ENCODE peak calls at places on chromosomes 5 and 9, in five cellular contexts. W is foreskin keratinocyte, Y is AG10803, R is activated B cell treated with CpG ODN at 0.5 μM for 24 hours, J is mammary epithelial cell. A is an unnamed sample.

GRCh38 chr9:76255781-76256455 is 138.3 kb downstream of the RFK start:
- DNase-seq in W (peak), J (peak), Y (peak), R (no peak), A (no peak)

GRCh38 chr5:157540707-157541451 is 34.7 kb downstream of the ADAM19 start:
- DNase-seq in R (peak), W (no peak), Y (peak), J (peak), A (no peak)

GRCh38 chr9:32928145-32928763 is 73.2 kb downstream of the APTX start:
- DNase-seq in W (peak), Y (peak), R (no peak), J (peak), A (no peak)

GRCh38 chr5:58322453-58322852 is 137.4 kb downstream of the PLK2 start:
- DNase-seq in R (no peak), Y (peak), J (no peak), W (no peak), A (no peak)

GRCh38 chr9:70061776-70062175 is 18.1 kb downstream of the MAMDC2 start:
- DNase-seq in J (no peak), Y (no peak), W (no peak), R (no peak), A (no peak)

GRCh38 chr5:42974546-42974945 is 65.6 kb downstream of the ANXA2R start:
- DNase-seq in J (peak), W (peak), Y (peak), R (no peak), A (no peak)

GRCh38 chr5:645421-645820 is 33.3 kb downstream of the CEP72 start:
- DNase-seq in R (no peak), W (no peak), J (no peak), Y (no peak), A (no peak)

GRCh38 chr9:93234600-93234999 is 50.7 kb downstream of the WNK2 start:
- DNase-seq in Y (no peak), R (no peak), J (no peak), W (no peak), A (no peak)

GRCh38 chr9:83132768-83133167 is 69.8 kb upstream of the RASEF start:
- DNase-seq in W (no peak), R (no peak), J (no peak), Y (no peak), A (no peak)

GRCh38 chr5:69083412-69083811 is 10.4 kb upstream of the SLC30A5 start:
- DNase-seq in J (peak), R (no peak), Y (no peak), W (no peak), A (no peak)

GRCh38 chr5:121182788-121183490 is 668.7 kb upstream of the FTMT start:
- DNase-seq in R (no peak), W (peak), Y (no peak), J (peak), A (no peak)

GRCh38 chr5:17105744-17106450 is 111.5 kb upstream of the BASP1 start:
- DNase-seq in Y (peak), J (peak), W (peak), R (no peak), A (no peak)

GRCh38 chr5:169886033-169886432 is 94.3 kb downstream of the INSYN2B start:
- DNase-seq in J (no peak), Y (no peak), W (no peak), R (no peak), A (no peak)

GRCh38 chr5:9173281-9174048 is 372.4 kb downstream of the SEMA5A start:
- DNase-seq in R (no peak), W (peak), Y (peak), J (peak), A (no peak)

GRCh38 chr9:96604005-96604320 is 15.7 kb downstream of the CDC14B start:
- DNase-seq in W (no peak), R (no peak), Y (peak), J (no peak), A (no peak)

GRCh38 chr5:108548684-108549596 is 167.0 kb upstream of the FBXL17 start:
- DNase-seq in J (no peak), W (no peak), Y (no peak), R (no peak), A (no peak)

GRCh38 chr5:171162602-171163001 is 146.4 kb upstream of the TLX3 start:
- DNase-seq in W (no peak), J (no peak), Y (no peak), R (no peak), A (no peak)

GRCh38 chr9:136255166-136255538 is 9.5 kb upstream of the QSOX2 start:
- DNase-seq in W (no peak), J (peak), R (no peak), Y (no peak), A (no peak)

GRCh38 chr9:17635115-17635890 is 56.4 kb downstream of the SH3GL2 start:
- DNase-seq in J (no peak), Y (no peak), W (no peak), R (no peak), A (no peak)

GRCh38 chr9:129483467-129484324 is 137.2 kb downstream of the C9orf50 start:
- DNase-seq in R (no peak), Y (peak), W (peak), J (peak), A (no peak)

GRCh38 chr9:93305497-93306020 is 121.6 kb downstream of the WNK2 start:
- DNase-seq in R (no peak), J (no peak), Y (no peak), W (no peak), A (no peak)

GRCh38 chr9:899440-900184 is 58.1 kb downstream of the DMRT1 start:
- DNase-seq in Y (no peak), W (no peak), R (no peak), J (no peak), A (no peak)

GRCh38 chr5:135724475-135725065 is 109.9 kb upstream of the SLC25A48 start:
- DNase-seq in R (no peak), W (no peak), J (no peak), Y (no peak), A (no peak)

GRCh38 chr5:135729582-135729879 is 104.9 kb upstream of the SLC25A48 start:
- DNase-seq in J (no peak), W (no peak), R (no peak), Y (no peak), A (no peak)
- TF ChIP-seq CTCF in J (peak), W (peak), R (no peak), Y (peak), A (peak)

DNA sequence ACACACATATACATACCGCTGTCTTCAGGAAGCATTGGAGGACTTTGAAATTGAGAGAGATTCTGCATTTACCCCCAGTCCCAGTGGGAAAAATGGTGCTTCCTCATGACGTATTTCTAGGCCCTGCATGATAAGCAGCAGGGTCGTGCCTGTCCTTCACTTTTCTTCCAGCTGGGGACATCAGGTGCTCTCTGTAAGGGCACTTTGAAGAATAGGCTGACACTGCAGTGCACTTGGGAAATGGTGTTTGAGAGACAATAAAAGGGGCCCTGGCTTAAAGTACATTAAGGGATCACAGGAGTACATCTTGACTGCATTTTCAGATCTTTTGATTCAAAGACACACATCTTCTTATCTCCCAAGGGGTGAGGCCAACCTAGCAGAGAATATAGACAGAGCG is 437.8 kb downstream of the CSNK1G3 start:
- DNase-seq in W (no peak), Y (no peak), R (no peak), J (no peak), A (no peak)
- TF ChIP-seq CTCF in W (no peak), Y (no peak), R (no peak), J (no peak), A (no peak)

GRCh38 chr5:91311697-91312501 is 71.2 kb downstream of the ARRDC3 start:
- DNase-seq in J (peak), W (peak), Y (peak), R (no peak), A (no peak)
- TF ChIP-seq CTCF in J (no peak), W (peak), Y (no peak), R (no peak), A (no peak)

GRCh38 chr5:23027830-23028229 is 174.7 kb upstream of the CDH12 start:
- DNase-seq in R (no peak), W (no peak), J (no peak), Y (no peak), A (no peak)

GRCh38 chr5:23025604-23026003 is 172.5 kb upstream of the CDH12 start:
- DNase-seq in W (no peak), Y (no peak), J (no peak), R (no peak), A (no peak)

GRCh38 chr5:23027341-23027740 is 174.2 kb upstream of the CDH12 start:
- DNase-seq in J (no peak), R (no peak), Y (no peak), W (no peak), A (no peak)

GRCh38 chr5:23026252-23027170 is 173.4 kb upstream of the CDH12 start:
- DNase-seq in R (no peak), W (no peak), J (no peak), Y (no peak), A (no peak)

GRCh38 chr5:23024470-23024869 is 171.3 kb upstream of the CDH12 start:
- DNase-seq in Y (no peak), W (no peak), R (no peak), J (no peak), A (no peak)
- TF ChIP-seq CTCF in Y (no peak), W (no peak), R (no peak), J (no peak), A (no peak)

DNA sequence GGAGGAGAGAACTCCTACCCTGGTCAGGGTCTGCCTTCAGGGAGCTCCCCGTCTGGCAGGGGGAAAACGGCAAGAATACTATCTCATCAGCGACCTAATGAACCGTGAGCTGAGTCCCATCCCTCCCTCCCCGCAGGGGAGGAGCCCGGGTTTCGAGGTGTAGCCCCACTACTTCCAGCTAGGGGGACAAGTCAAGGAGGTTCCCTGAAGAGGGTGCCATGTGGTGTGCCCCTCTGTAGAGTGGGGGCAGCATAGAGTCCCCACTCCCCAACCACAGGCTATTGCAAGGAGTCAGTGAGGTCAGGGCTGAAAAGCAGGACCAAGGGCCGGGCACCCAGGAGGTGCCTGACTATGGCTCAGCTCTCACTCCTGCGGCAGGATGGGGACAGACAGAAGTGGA is 50.9 kb upstream of the RXRA start:
- DNase-seq in J (no peak), W (no peak), Y (no peak), R (no peak), A (no peak)
- TF ChIP-seq CTCF in J (no peak), W (no peak), Y (no peak), R (no peak), A (peak)

GRCh38 chr9:122463828-122464632 is 13.7 kb downstream of the OR1J1 start:
- DNase-seq in R (no peak), W (no peak), Y (no peak), J (peak), A (no peak)
- TF ChIP-seq CTCF in R (no peak), W (peak), Y (peak), J (peak), A (no peak)

GRCh38 chr5:90547072-90547536 is 11.5 kb upstream of the ADGRV1 start:
- DNase-seq in Y (no peak), W (no peak), R (no peak), J (no peak), A (no peak)

GRCh38 chr5:90548069-90548593 is 10.5 kb upstream of the ADGRV1 start:
- DNase-seq in Y (no peak), W (no peak), R (no peak), J (no peak), A (no peak)

GRCh38 chr5:90545511-90545910 is 13.1 kb upstream of the ADGRV1 start:
- DNase-seq in J (no peak), R (no peak), W (no peak), Y (no peak), A (no peak)

GRCh38 chr5:90549223-90549622 is 9.4 kb upstream of the ADGRV1 start:
- DNase-seq in W (no peak), J (no peak), Y (no peak), R (no peak), A (no peak)

GRCh38 chr5:90546216-90546837 is 12.3 kb upstream of the ADGRV1 start:
- DNase-seq in W (no peak), R (no peak), J (no peak), Y (peak), A (no peak)
- TF ChIP-seq CTCF in W (no peak), R (no peak), J (no peak), Y (no peak), A (no peak)

DNA sequence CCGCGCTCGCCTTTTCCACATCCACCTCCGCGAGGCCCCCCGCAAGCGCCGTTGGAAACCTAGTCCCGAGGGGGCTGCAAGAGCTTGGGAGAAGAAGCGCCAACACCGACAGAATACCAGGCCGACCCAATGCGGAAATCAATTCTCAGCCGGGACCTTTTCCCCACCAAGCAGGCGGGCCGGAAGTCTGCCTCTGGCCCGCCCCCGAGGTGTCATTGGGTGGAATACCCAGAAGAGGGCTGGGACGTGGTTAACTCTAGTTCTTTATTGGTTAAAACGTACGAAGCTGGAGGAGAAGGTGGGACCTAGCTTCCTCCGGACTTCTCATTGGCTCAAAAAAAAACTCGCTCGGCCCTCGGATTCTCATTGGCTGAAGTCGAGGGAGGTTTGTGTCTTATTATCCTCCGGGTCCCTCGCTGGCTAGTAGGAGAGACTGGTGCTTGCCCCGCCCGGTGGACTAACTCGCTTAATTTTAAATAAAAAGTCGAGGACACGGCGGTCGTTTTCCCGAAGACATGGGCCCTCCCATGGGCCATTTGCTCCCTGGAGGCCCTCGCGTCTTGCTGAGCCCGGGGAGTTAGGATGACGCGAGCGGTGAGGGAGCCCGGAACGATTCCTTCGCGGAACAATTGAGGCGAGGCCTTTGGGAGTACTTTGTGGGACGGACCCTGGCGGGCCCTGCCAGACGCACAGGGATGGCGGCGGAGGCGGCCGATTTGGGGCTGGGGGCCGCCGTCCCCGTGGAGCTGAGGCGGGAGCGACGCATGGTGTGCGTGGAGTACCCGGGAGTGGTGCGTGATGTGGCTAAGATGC is at the start of gene GTF3C5:
- DNase-seq in R (peak), J (peak), Y (peak), W (peak), A (peak)
- TF ChIP-seq CTCF in R (no peak), J (no peak), Y (no peak), W (no peak), A (no peak)

A was measured in mesothelial cell of epicardium.